ENCODE peak calls at places on chromosomes 13 and 19, in four cellular contexts. Y is cardiac muscle cell; O is CD4-positive, alpha-beta T cell; G is psoas muscle. Z is an unnamed sample.

GRCh38 chr19:23116802-23117571 is at the start of gene ZNF730:
- DNase-seq in Y (peak), O (no peak), G (peak), Z (peak)

GRCh38 chr13:110830800-110831371 is 84.0 kb downstream of the ANKRD10 start:
- DNase-seq in G (no peak), O (no peak), Y (no peak), Z (no peak)

GRCh38 chr13:107035778-107036177 is 467.8 kb upstream of the ARGLU1 start:
- DNase-seq in G (no peak), Y (peak), O (no peak), Z (no peak)

GRCh38 chr19:38371081-38371480 is 3.3 kb upstream of the PSMD8 start:
- DNase-seq in O (no peak), G (no peak), Y (no peak), Z (no peak)

GRCh38 chr13:42272115-42272756 is at the start of gene AKAP11:
- DNase-seq in Y (peak), G (peak), O (no peak), Z (peak)

GRCh38 chr19:2877398-2878331 is 10.5 kb downstream of the ZNF556 start:
- DNase-seq in G (no peak), O (no peak), Y (no peak), Z (no peak)

GRCh38 chr13:44759222-44759721 is 183.1 kb upstream of the TSC22D1 start:
- DNase-seq in O (no peak), G (no peak), Y (no peak), Z (no peak)

GRCh38 chr19:18017275-18018083 is 9.5 kb downstream of the ARRDC2 start:
- DNase-seq in O (no peak), G (peak), Y (no peak), Z (no peak)

GRCh38 chr13:20461860-20462532 is 63.7 kb downstream of the CRYL1 start:
- DNase-seq in G (no peak), Y (peak), O (no peak), Z (no peak)

GRCh38 chr19:4061178-4061682 is 5.5 kb downstream of the ZBTB7A start:
- DNase-seq in G (peak), Y (peak), O (no peak), Z (no peak)

GRCh38 chr13:94968757-94969086 is 256.4 kb upstream of the SOX21 start:
- DNase-seq in G (no peak), Y (no peak), O (no peak), Z (no peak)

GRCh38 chr19:38736413-38737280 is 7.6 kb downstream of the CAPN12 start:
- DNase-seq in Y (peak), G (peak), O (peak), Z (no peak)

GRCh38 chr13:36362251-36362650 is 16.1 kb upstream of the SPART start:
- DNase-seq in O (no peak), Y (peak), G (no peak), Z (no peak)

GRCh38 chr13:41505209-41505835 is 48.0 kb downstream of the RGCC start:
- DNase-seq in G (no peak), Y (peak), O (no peak), Z (no peak)

GRCh38 chr19:45117167-45117594 is 24.2 kb downstream of the PPP1R37 start:
- DNase-seq in Y (peak), O (no peak), G (no peak), Z (no peak)

GRCh38 chr19:2983351-2984195 is 6.2 kb downstream of the TLE6 start:
- DNase-seq in Y (peak), G (peak), O (no peak), Z (peak)

GRCh38 chr13:67119481-67119883 is 110.7 kb downstream of the PCDH9 start:
- DNase-seq in Y (peak), G (no peak), O (no peak), Z (no peak)

DNA sequence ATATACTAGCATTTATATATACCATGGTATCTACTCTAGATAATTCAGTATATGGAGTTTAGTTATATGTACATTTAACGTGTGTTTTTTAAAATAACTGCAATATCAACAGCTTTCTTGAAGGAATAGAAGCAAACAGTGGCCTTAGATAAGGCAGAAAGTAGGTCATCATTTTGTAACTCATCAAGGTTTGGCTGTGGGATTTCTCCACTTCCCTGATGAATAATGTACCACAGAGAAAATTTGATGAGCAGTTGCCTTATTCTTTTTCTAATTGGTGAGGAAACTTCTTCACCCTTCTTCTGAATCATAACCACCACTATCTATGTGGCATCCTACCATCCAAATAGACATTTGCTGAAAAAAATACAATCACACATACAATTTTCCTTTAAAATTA is 590.2 kb upstream of the SPRY2 start:
- DNase-seq in Y (peak), O (no peak), G (no peak), Z (no peak)
- TF ChIP-seq CTCF in Y (no peak), O (no peak), G (no peak), Z (no peak)

DNA sequence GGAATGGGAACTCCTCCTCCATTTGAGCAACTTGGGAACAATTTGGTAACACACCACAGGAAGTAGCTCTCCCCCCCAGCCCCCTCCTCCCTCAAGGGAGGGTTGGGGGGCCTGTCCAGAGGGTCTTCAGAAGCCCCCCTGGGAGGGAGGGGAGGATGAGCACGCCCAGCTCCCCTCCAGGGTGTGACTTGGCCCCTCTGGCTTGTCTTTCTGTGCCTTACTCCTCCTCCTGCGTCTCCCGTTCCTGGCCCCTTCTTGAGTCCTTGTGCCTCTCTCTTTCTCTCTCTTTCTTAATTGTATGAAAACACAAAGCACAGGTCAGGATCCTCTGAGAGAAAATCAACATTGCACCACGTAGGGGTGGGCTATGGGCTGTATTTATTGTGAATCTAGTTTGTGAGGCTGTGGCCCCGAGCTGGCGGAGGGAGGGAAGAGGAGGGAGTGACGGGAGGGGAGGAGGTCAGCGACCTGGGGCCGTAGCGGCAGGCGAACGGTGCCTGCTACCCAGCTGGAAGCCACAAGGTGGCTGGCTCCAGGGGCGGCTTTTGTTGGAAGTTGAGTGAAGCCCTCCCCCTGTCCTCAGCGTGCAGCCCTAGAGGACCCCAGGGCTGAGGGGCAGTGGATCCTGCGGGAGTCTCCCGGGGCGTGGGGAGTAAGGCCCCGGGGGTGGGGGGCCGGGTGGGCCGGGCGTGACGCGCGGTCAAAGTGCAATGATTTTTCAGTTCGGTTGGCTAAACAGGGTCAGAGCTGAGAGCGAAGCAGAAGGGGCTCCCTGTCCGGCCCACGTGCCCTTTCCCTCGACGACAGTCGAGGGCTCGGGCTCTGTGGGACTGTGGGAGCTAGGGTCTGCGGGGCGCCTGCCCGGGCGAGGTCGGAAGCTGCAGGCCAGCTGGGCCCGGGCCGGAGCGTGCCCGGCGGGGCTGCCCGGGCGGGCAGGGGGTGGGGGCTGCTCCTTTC is 6.4 kb downstream of the LYL1 start:
- DNase-seq in G (no peak), O (no peak), Y (no peak), Z (peak)
- TF ChIP-seq CTCF in G (no peak), O (no peak), Y (peak), Z (peak)

DNA sequence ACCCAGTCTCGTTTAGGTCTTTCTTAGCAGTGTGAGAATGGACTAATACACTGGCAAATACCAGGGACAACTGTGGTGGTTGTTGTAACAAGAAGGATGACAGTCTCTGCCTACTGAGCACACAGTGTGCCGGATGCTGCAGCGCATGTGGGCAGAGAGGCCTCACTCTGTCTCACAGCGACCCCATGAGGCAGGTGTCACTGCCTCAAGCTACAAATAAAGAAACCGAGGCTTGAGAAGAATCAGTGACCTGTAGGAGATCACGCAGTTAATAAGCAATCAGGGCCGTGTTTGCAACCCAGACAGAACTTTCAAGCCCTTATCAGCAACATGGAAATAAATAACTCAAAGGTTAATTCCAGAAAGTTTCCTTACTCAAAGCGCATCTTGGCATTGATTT is 40.5 kb upstream of the GAS6 start:
- DNase-seq in Y (peak), G (peak), O (peak), Z (no peak)
- TF ChIP-seq CTCF in Y (peak), G (peak), O (no peak), Z (no peak)

GRCh38 chr13:77698211-77699058 is 948 bp downstream of the SLAIN1 start:
- DNase-seq in O (peak), Y (no peak), G (peak), Z (peak)
- TF ChIP-seq CTCF in O (no peak), Y (no peak), G (no peak), Z (no peak)

GRCh38 chr13:91630916-91631315 is 232.5 kb downstream of the GPC5 start:
- DNase-seq in O (no peak), G (no peak), Y (no peak), Z (no peak)
- TF ChIP-seq CTCF in O (no peak), G (no peak), Y (no peak), Z (no peak)

DNA sequence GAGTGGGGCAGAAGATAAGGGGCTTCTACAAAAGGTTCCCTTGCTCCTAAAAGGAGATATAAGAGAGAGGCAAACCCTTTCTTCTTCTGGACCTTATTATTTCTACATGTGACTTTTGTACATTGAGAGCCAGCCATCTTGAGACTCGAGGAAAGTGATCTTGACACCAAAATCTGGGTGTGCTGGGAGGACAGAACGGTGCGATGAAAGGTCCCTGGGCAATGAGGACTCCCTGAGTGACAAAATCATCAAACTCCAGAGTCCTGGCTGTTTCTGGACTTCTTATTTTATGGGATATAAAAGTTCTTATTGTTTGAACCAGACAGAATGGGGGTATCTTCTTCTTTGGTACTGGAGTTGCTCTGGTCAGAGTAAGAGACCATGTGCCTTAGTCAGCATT is 411.0 kb downstream of the ZNF536 start:
- DNase-seq in Y (no peak), G (no peak), O (no peak), Z (no peak)
- TF ChIP-seq CTCF in Y (no peak), G (no peak), O (no peak), Z (no peak)

GRCh38 chr13:75258159-75258782 is 223.7 kb downstream of the TBC1D4 start:
- DNase-seq in Y (peak), G (no peak), O (no peak), Z (no peak)
- TF ChIP-seq CTCF in Y (peak), G (peak), O (peak), Z (peak)

Z was measured in glutamatergic neuron.